ENCODE peak calls at places on chromosomes 1 and 21, in eight cellular contexts. One of them, this sample, is unnamed.

GRCh38 chr1:3466366-3467075 is 12.1 kb downstream of the ARHGEF16 start:
- DNase-seq in astrocyte: no peak
- DNase-seq in T-cell: no peak
- DNase-seq in activated T-cell treated with anti-CD3 and anti-CD28 coated beads for 1 hour: no peak
- DNase-seq in natural killer cell treated with Interleukin-12 subunit alpha and Interleukin-12 subunit beta and Interleukin-15 and Interleukin-18, amount 100 ng/mL, for 72 hours: no peak
- DNase-seq in adipocyte: no peak
- DNase-seq in foreskin melanocyte: no peak
- DNase-seq in AG04449: no peak
- DNase-seq in this sample: no peak

GRCh38 chr1:112532074-112532473 is 23.3 kb downstream of the WNT2B start:
- DNase-seq in adipocyte: no peak
- DNase-seq in T-cell: no peak
- DNase-seq in foreskin melanocyte: no peak
- DNase-seq in natural killer cell treated with Interleukin-12 subunit alpha and Interleukin-12 subunit beta and Interleukin-15 and Interleukin-18, amount 100 ng/mL, for 72 hours: no peak
- DNase-seq in AG04449: no peak
- DNase-seq in activated T-cell treated with anti-CD3 and anti-CD28 coated beads for 1 hour: no peak
- DNase-seq in astrocyte: peak
- DNase-seq in this sample: no peak

GRCh38 chr1:214660190-214660589 is 57.2 kb downstream of the CENPF start:
- DNase-seq in astrocyte: no peak
- DNase-seq in T-cell: no peak
- DNase-seq in natural killer cell treated with Interleukin-12 subunit alpha and Interleukin-12 subunit beta and Interleukin-15 and Interleukin-18, amount 100 ng/mL, for 72 hours: no peak
- DNase-seq in activated T-cell treated with anti-CD3 and anti-CD28 coated beads for 1 hour: no peak
- DNase-seq in foreskin melanocyte: no peak
- DNase-seq in adipocyte: no peak
- DNase-seq in AG04449: no peak
- DNase-seq in this sample: no peak

GRCh38 chr1:23611601-23612327 is 52.5 kb upstream of the ID3 start:
- DNase-seq in foreskin melanocyte: no peak
- DNase-seq in natural killer cell treated with Interleukin-12 subunit alpha and Interleukin-12 subunit beta and Interleukin-15 and Interleukin-18, amount 100 ng/mL, for 72 hours: no peak
- DNase-seq in adipocyte: no peak
- DNase-seq in T-cell: peak
- DNase-seq in activated T-cell treated with anti-CD3 and anti-CD28 coated beads for 1 hour: no peak
- DNase-seq in astrocyte: no peak
- DNase-seq in AG04449: no peak
- DNase-seq in this sample: no peak

GRCh38 chr1:110176299-110176956 is 26.1 kb downstream of the SLC6A17 start:
- DNase-seq in activated T-cell treated with anti-CD3 and anti-CD28 coated beads for 1 hour: no peak
- DNase-seq in AG04449: no peak
- DNase-seq in astrocyte: no peak
- DNase-seq in natural killer cell treated with Interleukin-12 subunit alpha and Interleukin-12 subunit beta and Interleukin-15 and Interleukin-18, amount 100 ng/mL, for 72 hours: no peak
- DNase-seq in T-cell: no peak
- DNase-seq in adipocyte: peak
- DNase-seq in foreskin melanocyte: no peak
- DNase-seq in this sample: no peak

GRCh38 chr1:47241114-47242113 is 9.4 kb upstream of the TAL1 start:
- DNase-seq in activated T-cell treated with anti-CD3 and anti-CD28 coated beads for 1 hour: no peak
- DNase-seq in adipocyte: no peak
- DNase-seq in astrocyte: no peak
- DNase-seq in natural killer cell treated with Interleukin-12 subunit alpha and Interleukin-12 subunit beta and Interleukin-15 and Interleukin-18, amount 100 ng/mL, for 72 hours: no peak
- DNase-seq in foreskin melanocyte: no peak
- DNase-seq in T-cell: no peak
- DNase-seq in AG04449: no peak
- DNase-seq in this sample: peak

GRCh38 chr1:234724517-234725176 is 114.7 kb upstream of the IRF2BP2 start:
- DNase-seq in foreskin melanocyte: no peak
- DNase-seq in natural killer cell treated with Interleukin-12 subunit alpha and Interleukin-12 subunit beta and Interleukin-15 and Interleukin-18, amount 100 ng/mL, for 72 hours: no peak
- DNase-seq in activated T-cell treated with anti-CD3 and anti-CD28 coated beads for 1 hour: no peak
- DNase-seq in adipocyte: no peak
- DNase-seq in AG04449: no peak
- DNase-seq in T-cell: peak
- DNase-seq in astrocyte: no peak
- DNase-seq in this sample: no peak

GRCh38 chr21:32359719-32360260 is 33.0 kb downstream of the URB1 start:
- DNase-seq in foreskin melanocyte: no peak
- DNase-seq in AG04449: no peak
- DNase-seq in natural killer cell treated with Interleukin-12 subunit alpha and Interleukin-12 subunit beta and Interleukin-15 and Interleukin-18, amount 100 ng/mL, for 72 hours: no peak
- DNase-seq in adipocyte: peak
- DNase-seq in activated T-cell treated with anti-CD3 and anti-CD28 coated beads for 1 hour: no peak
- DNase-seq in T-cell: no peak
- DNase-seq in astrocyte: no peak
- DNase-seq in this sample: peak

GRCh38 chr1:110612060-110612745 is 6.0 kb upstream of the KCNA2 start:
- DNase-seq in activated T-cell treated with anti-CD3 and anti-CD28 coated beads for 1 hour: no peak
- DNase-seq in AG04449: no peak
- DNase-seq in adipocyte: no peak
- DNase-seq in foreskin melanocyte: no peak
- DNase-seq in T-cell: no peak
- DNase-seq in astrocyte: no peak
- DNase-seq in natural killer cell treated with Interleukin-12 subunit alpha and Interleukin-12 subunit beta and Interleukin-15 and Interleukin-18, amount 100 ng/mL, for 72 hours: no peak
- DNase-seq in this sample: no peak

GRCh38 chr1:231861541-231862481 is 235.2 kb downstream of the DISC1 start:
- DNase-seq in adipocyte: peak
- DNase-seq in foreskin melanocyte: no peak
- DNase-seq in T-cell: no peak
- DNase-seq in astrocyte: peak
- DNase-seq in AG04449: peak
- DNase-seq in natural killer cell treated with Interleukin-12 subunit alpha and Interleukin-12 subunit beta and Interleukin-15 and Interleukin-18, amount 100 ng/mL, for 72 hours: no peak
- DNase-seq in activated T-cell treated with anti-CD3 and anti-CD28 coated beads for 1 hour: no peak
- DNase-seq in this sample: peak

GRCh38 chr1:107648071-107648470 is 316.9 kb downstream of the VAV3 start:
- DNase-seq in astrocyte: peak
- DNase-seq in activated T-cell treated with anti-CD3 and anti-CD28 coated beads for 1 hour: no peak
- DNase-seq in natural killer cell treated with Interleukin-12 subunit alpha and Interleukin-12 subunit beta and Interleukin-15 and Interleukin-18, amount 100 ng/mL, for 72 hours: no peak
- DNase-seq in AG04449: peak
- DNase-seq in foreskin melanocyte: no peak
- DNase-seq in T-cell: no peak
- DNase-seq in adipocyte: peak
- DNase-seq in this sample: peak

GRCh38 chr1:154221815-154222081 is 993 bp downstream of the UBAP2L start:
- DNase-seq in natural killer cell treated with Interleukin-12 subunit alpha and Interleukin-12 subunit beta and Interleukin-15 and Interleukin-18, amount 100 ng/mL, for 72 hours: no peak
- DNase-seq in activated T-cell treated with anti-CD3 and anti-CD28 coated beads for 1 hour: no peak
- DNase-seq in T-cell: no peak
- DNase-seq in foreskin melanocyte: peak
- DNase-seq in adipocyte: peak
- DNase-seq in astrocyte: peak
- DNase-seq in AG04449: peak
- DNase-seq in this sample: peak

This sample was measured in choroid plexus epithelial cell.